ENCODE peak calls at places on chromosomes 5 and 9, in four cellular contexts. J, O, R and V are unnamed samples.

GRCh38 chr5:849651-850301 is 1.0 kb downstream of the ZDHHC11 start:
- DNase-seq in J (no peak), O (no peak), R (no peak), V (peak)

GRCh38 chr5:72501475-72501874 is 5.7 kb downstream of the ZNF366 start:
- DNase-seq in J (no peak), O (peak), R (no peak), V (no peak)

GRCh38 chr5:9930156-9930555 is 300.0 kb upstream of the TAS2R1 start:
- DNase-seq in J (no peak), O (peak), R (no peak), V (no peak)

GRCh38 chr9:116267021-116267420 is 113.4 kb downstream of the PAPPA start:
- DNase-seq in J (no peak), O (peak), R (no peak), V (no peak)

GRCh38 chr9:130332384-130332926 is 66.9 kb downstream of the HMCN2 start:
- DNase-seq in J (no peak), O (no peak), R (no peak), V (no peak)

GRCh38 chr5:36870399-36871040 is 6.0 kb upstream of the NIPBL start:
- DNase-seq in J (peak), O (peak), R (peak), V (peak)

GRCh38 chr9:2634818-2635217 is 13.2 kb downstream of the VLDLR start:
- DNase-seq in J (no peak), O (no peak), R (no peak), V (no peak)

GRCh38 chr5:144207875-144208444 is 37.3 kb downstream of the KCTD16 start:
- DNase-seq in J (no peak), O (no peak), R (no peak), V (no peak)

GRCh38 chr9:106110483-106110882 is 416.1 kb downstream of the TMEM38B start:
- DNase-seq in J (no peak), O (no peak), R (no peak), V (no peak)

GRCh38 chr5:109452661-109453060 is 42.9 kb upstream of the PJA2 start:
- DNase-seq in J (no peak), O (peak), R (no peak), V (no peak)

GRCh38 chr9:76911971-76912370 is 6.1 kb upstream of the PRUNE2 start:
- DNase-seq in J (no peak), O (no peak), R (no peak), V (no peak)

GRCh38 chr5:180135128-180135955 is 63.8 kb upstream of the RNF130 start:
- DNase-seq in J (no peak), O (peak), R (no peak), V (no peak)

GRCh38 chr9:114691046-114691955 is 9.3 kb upstream of the TEX48 start:
- DNase-seq in J (peak), O (peak), R (no peak), V (no peak)

GRCh38 chr5:81393783-81394718 is at the start of gene ACOT12:
- DNase-seq in J (no peak), O (peak), R (no peak), V (no peak)

GRCh38 chr9:137198051-137198747 is 2.3 kb downstream of the TPRN start:
- DNase-seq in J (no peak), O (no peak), R (no peak), V (no peak)

GRCh38 chr5:106172681-106173532 is 1497.8 kb downstream of the EFNA5 start:
- DNase-seq in J (no peak), O (peak), R (no peak), V (no peak)

GRCh38 chr5:152632380-152632779 is 227.3 kb upstream of the NMUR2 start:
- DNase-seq in J (no peak), O (no peak), R (no peak), V (no peak)

GRCh38 chr9:35659340-35659739 is 1.2 kb downstream of the CCDC107 start:
- DNase-seq in J (no peak), O (peak), R (no peak), V (no peak)

DNA sequence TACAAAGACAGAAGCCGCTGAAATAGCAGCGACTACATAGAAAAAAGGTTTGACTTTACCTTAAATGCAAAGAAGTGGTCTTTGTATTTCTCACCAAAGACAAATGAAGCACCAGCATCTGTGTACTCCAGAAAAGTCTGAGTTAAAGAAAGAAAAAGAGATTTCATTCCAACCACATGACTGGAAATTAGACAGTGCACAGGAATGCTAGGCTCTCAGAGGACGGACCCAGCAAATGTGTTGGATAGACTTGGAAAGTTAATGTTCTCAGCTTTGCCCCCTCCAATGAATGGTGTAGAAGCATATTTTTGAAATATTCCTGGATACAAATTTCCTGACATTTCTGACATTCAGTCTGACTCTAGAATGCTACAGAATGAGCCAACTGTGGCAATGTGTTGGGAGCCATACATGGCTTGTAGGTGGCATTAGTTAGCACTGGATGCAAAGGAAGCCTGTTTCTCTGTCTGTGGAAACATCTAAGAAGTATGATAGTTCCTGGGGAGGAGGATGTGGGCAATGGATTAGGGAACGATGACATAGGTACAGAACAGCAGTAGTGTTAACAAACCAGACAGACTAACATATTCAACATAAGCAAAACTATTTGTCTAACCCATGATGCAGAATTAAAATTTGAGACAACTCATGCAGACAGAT is 43.3 kb downstream of the SLC28A3 start:
- DNase-seq in J (no peak), O (peak), R (no peak), V (no peak)
- TF ChIP-seq SMC3 in J (no peak), O (no peak), R (no peak), V (no peak)

GRCh38 chr5:159713254-159713653 is 203.0 kb upstream of the ADRA1B start:
- DNase-seq in J (no peak), O (no peak), R (no peak), V (no peak)

GRCh38 chr5:159713773-159714172 is 202.5 kb upstream of the ADRA1B start:
- DNase-seq in J (no peak), O (no peak), R (no peak), V (no peak)

GRCh38 chr5:159708090-159708489 is 208.2 kb upstream of the ADRA1B start:
- DNase-seq in J (no peak), O (no peak), R (no peak), V (no peak)

DNA sequence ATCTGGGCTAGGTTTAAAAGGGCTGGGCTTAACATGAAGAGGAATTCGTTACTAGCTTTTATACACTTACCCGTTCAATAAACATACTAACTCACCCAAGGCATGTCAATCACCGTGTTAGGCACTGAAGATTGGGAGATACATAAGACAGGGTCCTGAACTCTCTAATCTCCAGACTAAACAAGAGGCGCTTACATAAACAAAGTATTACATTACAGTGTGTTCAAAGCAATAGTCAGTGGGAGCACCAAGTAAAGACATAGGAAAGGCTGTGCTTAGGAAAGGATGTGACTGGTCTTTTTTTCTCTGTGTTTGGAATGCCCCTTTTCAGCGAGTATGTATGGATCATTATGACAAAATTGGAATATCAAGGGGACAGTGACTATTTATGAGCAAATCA is 203.6 kb upstream of the ADRA1B start:
- DNase-seq in J (no peak), O (peak), R (no peak), V (no peak)
- TF ChIP-seq SMC3 in J (no peak), O (no peak), R (no peak), V (no peak)

GRCh38 chr5:145506451-145506850 is 328.7 kb downstream of the PRELID2 start:
- DNase-seq in J (no peak), O (no peak), R (no peak), V (no peak)
- TF ChIP-seq SMC3 in J (no peak), O (no peak), R (no peak), V (no peak)

DNA sequence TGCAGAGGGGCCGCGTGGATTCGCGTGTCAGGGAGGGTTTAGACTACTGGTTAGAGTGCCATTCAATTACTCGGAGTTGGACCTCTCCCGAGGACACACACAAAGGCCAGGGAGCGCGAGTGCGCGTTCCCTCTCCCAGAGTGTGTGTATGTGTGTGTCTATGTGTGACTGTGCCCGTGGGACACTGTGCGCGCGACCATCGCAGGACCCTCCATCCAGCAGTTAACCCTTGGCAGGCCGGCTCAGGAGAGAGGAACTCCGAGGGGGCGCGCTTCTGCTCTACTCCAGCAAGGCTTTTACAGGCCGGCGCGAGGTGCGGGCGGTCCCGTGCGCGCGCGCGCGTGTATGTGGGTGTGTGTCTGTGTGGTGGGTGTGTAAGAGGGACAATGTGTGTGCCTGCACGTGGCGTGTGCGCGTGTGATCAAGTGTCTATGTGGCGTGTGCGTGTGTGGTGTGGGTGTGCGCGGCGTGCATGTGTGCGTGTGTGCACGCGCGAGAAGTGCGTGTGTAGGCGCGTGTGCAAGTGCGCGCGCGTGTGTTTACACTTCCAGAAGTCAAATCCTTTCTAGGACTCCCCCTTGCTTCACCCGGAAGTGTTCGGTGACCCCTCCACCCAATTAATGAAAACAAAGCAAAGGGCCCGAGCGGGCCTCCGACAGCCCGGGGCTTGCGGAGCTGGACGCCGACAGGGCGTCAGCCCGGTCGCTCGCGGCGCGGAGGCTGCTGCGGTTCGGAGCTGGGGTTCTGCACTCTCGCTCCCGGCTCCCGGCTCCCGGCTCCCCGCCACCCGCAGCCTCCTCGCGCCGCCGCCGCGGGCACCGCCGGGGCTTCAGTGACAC is 75.3 kb upstream of the TBCA start:
- DNase-seq in J (no peak), O (peak), R (no peak), V (no peak)
- TF ChIP-seq SMC3 in J (no peak), O (no peak), R (no peak), V (no peak)

DNA sequence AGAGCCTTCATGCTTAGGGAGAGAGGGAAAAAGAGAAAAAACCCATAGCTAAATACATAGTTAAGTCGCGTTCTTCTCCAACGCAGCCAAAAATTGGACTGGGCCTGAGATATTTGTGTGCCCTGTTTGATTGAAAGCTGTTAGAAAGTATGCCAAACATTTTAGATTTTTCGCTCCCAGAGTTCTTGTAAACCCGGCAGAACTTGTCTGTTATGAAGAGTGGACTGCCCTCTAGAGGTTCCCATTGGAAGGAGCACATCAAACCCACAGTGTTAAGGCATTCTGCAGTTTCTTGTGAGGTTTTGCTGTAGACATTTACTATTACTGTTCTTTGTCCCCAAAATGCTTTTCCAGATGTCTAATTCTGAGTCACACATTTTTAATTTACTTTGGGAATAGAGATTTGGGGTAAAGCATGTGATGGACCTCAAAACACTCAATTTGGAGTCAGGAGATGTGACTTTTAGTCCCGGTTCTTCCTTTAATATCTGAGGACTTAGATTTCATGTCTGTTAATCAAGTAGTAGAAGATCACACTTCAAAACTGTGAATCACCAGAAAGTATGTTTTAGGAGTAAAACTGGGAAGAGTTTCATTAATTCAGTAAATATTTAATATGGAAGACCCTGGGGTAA is 96.6 kb downstream of the PCSK1 start:
- DNase-seq in J (peak), O (peak), R (peak), V (peak)
- TF ChIP-seq SMC3 in J (peak), O (peak), R (peak), V (peak)

DNA sequence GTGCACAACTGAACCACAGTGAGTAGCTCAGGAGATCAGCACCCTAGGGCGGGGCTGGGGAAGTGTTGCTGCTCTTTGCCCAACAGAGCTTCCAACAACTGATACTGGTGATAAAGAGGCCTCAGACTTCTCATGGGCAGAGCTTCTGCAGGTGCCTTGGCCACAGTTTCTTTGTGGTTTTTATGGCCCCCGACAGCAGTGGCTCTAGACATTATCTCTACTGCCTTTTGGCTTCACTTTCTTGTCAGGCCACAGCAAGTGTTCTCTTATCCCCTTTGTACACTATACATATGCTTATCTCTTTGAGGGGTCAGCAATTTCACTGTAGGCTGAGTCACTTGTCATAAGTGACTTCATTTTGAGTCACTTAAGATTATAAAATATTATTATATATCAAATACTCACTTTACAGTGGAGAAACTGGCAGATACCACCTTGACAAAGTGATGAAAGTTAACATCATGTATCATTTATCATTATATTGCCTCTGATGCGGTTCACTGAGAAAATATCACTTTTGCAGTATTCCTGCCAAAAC is 90.9 kb upstream of the COX7C start:
- DNase-seq in J (no peak), O (no peak), R (peak), V (no peak)
- TF ChIP-seq SMC3 in J (no peak), O (no peak), R (no peak), V (no peak)